ENCODE peak calls at places on chromosomes 11 and 22, in six cellular contexts. M is DMS153; K is GM13977; C is activated T-helper 1 cell treated with anti-CD3 and anti-CD28 coated beads, Interleukin-12 subunit alpha, Interleukin-12 subunit beta, Interleukin-2, Interleukin-4 antibody, amounts not matched to agents 30 ng/mL and 10 ng/mL and 1 ng/mL, durations not matched to agents 14 hours and 24 hours and 36 hours; A is lower lobe of right lung; B is mesendoderm. H is an unnamed sample.

GRCh38 chr22:47423266-47423665 is 660.8 kb downstream of the TBC1D22A start:
- DNase-seq in M (no peak), K (no peak), C (no peak), A (no peak), B (no peak), H (no peak)

GRCh38 chr22:16586170-16586569 is 6.4 kb downstream of the CCT8L2 start:
- DNase-seq in M (no peak), K (no peak), C (no peak), A (no peak), B (no peak), H (no peak)

GRCh38 chr22:18024276-18024939 is at the start of gene MICAL3:
- DNase-seq in M (no peak), K (peak; percentile 92), C (peak; percentile 67), A (no peak), B (peak; percentile 43), H (peak; percentile 59)

GRCh38 chr11:127114035-127114434 is 113.5 kb upstream of the KIRREL3 start:
- DNase-seq in M (peak; percentile 73), K (no peak), C (no peak), A (no peak), B (no peak), H (no peak)

GRCh38 chr11:44176541-44177213 is 81.2 kb downstream of the EXT2 start:
- DNase-seq in M (no peak), K (no peak), C (no peak), A (no peak), B (no peak), H (no peak)

GRCh38 chr11:129853508-129854228 is 38.0 kb downstream of the TMEM45B start:
- DNase-seq in M (peak; percentile 93), K (no peak), C (peak; percentile 57), A (peak; percentile 81), B (no peak), H (no peak)

GRCh38 chr11:6578134-6578533 is 25.3 kb downstream of the RRP8 start:
- DNase-seq in M (no peak), K (no peak), C (no peak), A (no peak), B (no peak), H (no peak)

GRCh38 chr22:17057959-17058814 is 26.6 kb upstream of the IL17RA start:
- DNase-seq in M (peak; percentile 2), K (peak; percentile 70), C (peak; percentile 10), A (peak; percentile 56), B (peak; percentile 71), H (peak; percentile 76)